ENCODE peak calls at places on chromosomes 13 and 19, in ten cellular contexts. E is NCI-H2107; B is stimulated activated CD8-positive, alpha-beta memory T cell treated with anti-CD3 and anti-CD28 coated beads, Interleukin-7, amount 100 ng/mL, for 1 hour; Y is activated naive CD8-positive, alpha-beta T cell treated with anti-CD3 and anti-CD28 coated beads, Interleukin-2, amount 50 U/mL, for 24 hours; P is midbrain; V is stimulated activated CD4-positive, alpha-beta T cell treated with anti-CD3 and anti-CD28 coated beads, Interleukin-1b, Interleukin-23, amount 100 ng/mL, for 24 hours; S is progenitor cell of endocrine pancreas; G is DND-41; A is bronchial epithelial cell; H is lower leg skin. T is an unnamed sample.

GRCh38 chr19:2618611-2619010 is 83.9 kb downstream of the GNG7 start:
- DNase-seq in E (no peak), B (peak), Y (peak), P (no peak), V (peak), S (no peak), G (peak), A (peak), H (no peak), T (peak)

GRCh38 chr13:101309014-101309619 is 107.2 kb downstream of the NALCN start:
- DNase-seq in E (no peak), B (no peak), Y (no peak), P (no peak), V (no peak), S (no peak), G (no peak), A (peak), H (no peak), T (no peak)

GRCh38 chr13:111658150-111659100 is 338.0 kb downstream of the TEX29 start:
- DNase-seq in E (peak), B (no peak), Y (no peak), P (peak), V (no peak), S (peak), G (no peak), A (no peak), H (no peak), T (no peak)

GRCh38 chr19:23395041-23395721 is at the start of gene ZNF91:
- DNase-seq in E (peak), B (peak), Y (peak), P (peak), V (peak), S (peak), G (peak), A (peak), H (peak), T (peak)

GRCh38 chr13:31767175-31767900 is 28.0 kb downstream of the RXFP2 start:
- DNase-seq in E (no peak), B (no peak), Y (no peak), P (no peak), V (no peak), S (no peak), G (no peak), A (peak), H (peak), T (no peak)

GRCh38 chr19:31501427-31502195 is 152.4 kb upstream of the TSHZ3 start:
- DNase-seq in E (no peak), B (no peak), Y (no peak), P (no peak), V (no peak), S (no peak), G (no peak), A (no peak), H (no peak), T (no peak)

GRCh38 chr19:54521022-54521859 is 18.6 kb downstream of the LAIR2 start:
- DNase-seq in E (no peak), B (no peak), Y (peak), P (no peak), V (no peak), S (no peak), G (no peak), A (no peak), H (no peak), T (no peak)

GRCh38 chr19:51719251-51719901 is 4.4 kb downstream of the HAS1 start:
- DNase-seq in E (no peak), B (no peak), Y (no peak), P (no peak), V (no peak), S (no peak), G (no peak), A (no peak), H (no peak), T (no peak)

GRCh38 chr13:113805431-113806103 is 46.5 kb downstream of the TMEM255B start:
- DNase-seq in E (no peak), B (no peak), Y (no peak), P (no peak), V (no peak), S (no peak), G (no peak), A (no peak), H (no peak), T (no peak)

GRCh38 chr13:48660356-48661076 is 6.8 kb downstream of the CYSLTR2 start:
- DNase-seq in E (no peak), B (no peak), Y (no peak), P (no peak), V (no peak), S (no peak), G (no peak), A (no peak), H (no peak), T (no peak)

GRCh38 chr19:41426116-41426841 is 895 bp downstream of the B3GNT8 start:
- DNase-seq in E (no peak), B (no peak), Y (no peak), P (no peak), V (no peak), S (no peak), G (no peak), A (no peak), H (no peak), T (no peak)

GRCh38 chr13:75628811-75629210 is 7.3 kb upstream of the LMO7 start:
- DNase-seq in E (no peak), B (no peak), Y (no peak), P (no peak), V (no peak), S (no peak), G (no peak), A (no peak), H (no peak), T (no peak)

GRCh38 chr19:34330116-34330515 is 34.9 kb upstream of the GPI start:
- DNase-seq in E (no peak), B (no peak), Y (no peak), P (no peak), V (no peak), S (no peak), G (no peak), A (no peak), H (no peak), T (no peak)

GRCh38 chr13:49124693-49125304 is 95.3 kb upstream of the MLNR start:
- DNase-seq in E (no peak), B (no peak), Y (no peak), P (no peak), V (no peak), S (no peak), G (no peak), A (no peak), H (no peak), T (no peak)

GRCh38 chr19:1149259-1150045 is 24.6 kb downstream of the SBNO2 start:
- DNase-seq in E (no peak), B (no peak), Y (no peak), P (no peak), V (no peak), S (no peak), G (no peak), A (no peak), H (no peak), T (no peak)

GRCh38 chr13:91184244-91184926 is 163.1 kb upstream of the MIR17HG start:
- DNase-seq in E (no peak), B (no peak), Y (no peak), P (no peak), V (no peak), S (no peak), G (no peak), A (no peak), H (no peak), T (no peak)

GRCh38 chr19:48768989-48769713 is 13.8 kb downstream of the FGF21 start:
- DNase-seq in E (no peak), B (no peak), Y (no peak), P (no peak), V (no peak), S (no peak), G (no peak), A (no peak), H (no peak), T (no peak)

GRCh38 chr13:79190932-79191331 is 215.1 kb downstream of the RBM26 start:
- DNase-seq in E (no peak), B (no peak), Y (no peak), P (no peak), V (no peak), S (no peak), G (no peak), A (no peak), H (no peak), T (no peak)

GRCh38 chr13:99991013-99991805 is 9.6 kb downstream of the ZIC2 start:
- DNase-seq in E (no peak), B (no peak), Y (no peak), P (no peak), V (no peak), S (no peak), G (no peak), A (no peak), H (no peak), T (no peak)

GRCh38 chr13:41565221-41565620 is 107.9 kb downstream of the RGCC start:
- DNase-seq in E (no peak), B (no peak), Y (no peak), P (peak), V (no peak), S (no peak), G (no peak), A (no peak), H (no peak), T (no peak)

GRCh38 chr19:4295972-4296771 is 6.0 kb downstream of the TMIGD2 start:
- DNase-seq in E (peak), B (no peak), Y (no peak), P (peak), V (no peak), S (no peak), G (peak), A (no peak), H (no peak), T (no peak)

GRCh38 chr19:30116984-30117555 is 175.0 kb downstream of the URI1 start:
- DNase-seq in E (no peak), B (no peak), Y (no peak), P (no peak), V (no peak), S (no peak), G (no peak), A (no peak), H (no peak), T (no peak)

GRCh38 chr13:101785858-101786257 is 333.4 kb downstream of the ITGBL1 start:
- DNase-seq in E (peak), B (no peak), Y (no peak), P (no peak), V (no peak), S (no peak), G (peak), A (peak), H (no peak), T (no peak)

GRCh38 chr13:30576528-30576927 is 41.2 kb upstream of the USPL1 start:
- DNase-seq in E (peak), B (no peak), Y (peak), P (no peak), V (no peak), S (no peak), G (peak), A (peak), H (no peak), T (no peak)

GRCh38 chr13:72166102-72166660 is 299.2 kb upstream of the DACH1 start:
- DNase-seq in E (no peak), B (no peak), Y (no peak), P (no peak), V (no peak), S (no peak), G (no peak), A (peak), H (no peak), T (no peak)

GRCh38 chr19:58356236-58356970 is 3.1 kb upstream of the A1BG start:
- DNase-seq in E (no peak), B (no peak), Y (peak), P (no peak), V (no peak), S (no peak), G (no peak), A (no peak), H (no peak), T (no peak)

GRCh38 chr19:17847538-17848366 is at the start of gene JAK3:
- DNase-seq in E (no peak), B (peak), Y (peak), P (peak), V (peak), S (peak), G (peak), A (peak), H (no peak), T (no peak)

GRCh38 chr19:12668937-12669271 is 2.3 kb downstream of the WDR83 start:
- DNase-seq in E (no peak), B (no peak), Y (peak), P (peak), V (peak), S (no peak), G (peak), A (peak), H (peak), T (peak)

GRCh38 chr13:35729926-35730627 is 253.6 kb upstream of the MAB21L1 start:
- DNase-seq in E (no peak), B (no peak), Y (no peak), P (no peak), V (no peak), S (no peak), G (no peak), A (no peak), H (no peak), T (no peak)